ENCODE peak calls at places on chromosomes 1 and 21, in four cellular contexts. One of them, this sample, is unnamed.

GRCh38 chr1:116138277-116138792 is 27.1 kb downstream of the MAB21L3 start:
- DNase-seq in thyroid gland: no peak
- DNase-seq in thoracic aorta: no peak
- DNase-seq in brain microvascular endothelial cell: no peak
- DNase-seq in this sample: no peak

GRCh38 chr1:66598670-66599069 is 64.7 kb downstream of the SGIP1 start:
- DNase-seq in brain microvascular endothelial cell: peak
- DNase-seq in thyroid gland: no peak
- DNase-seq in thoracic aorta: no peak
- DNase-seq in this sample: no peak

GRCh38 chr1:174414205-174414604 is 33.6 kb upstream of the GPR52 start:
- DNase-seq in thyroid gland: no peak
- DNase-seq in thoracic aorta: no peak
- DNase-seq in brain microvascular endothelial cell: no peak
- DNase-seq in this sample: no peak

GRCh38 chr1:19329188-19329587 is 17.1 kb downstream of the SLC66A1 start:
- DNase-seq in brain microvascular endothelial cell: no peak
- DNase-seq in thyroid gland: no peak
- DNase-seq in thoracic aorta: no peak
- DNase-seq in this sample: no peak

GRCh38 chr1:222310830-222311229 is 237.1 kb downstream of the HHIPL2 start:
- DNase-seq in brain microvascular endothelial cell: no peak
- DNase-seq in thoracic aorta: no peak
- DNase-seq in thyroid gland: no peak
- DNase-seq in this sample: no peak

GRCh38 chr1:151145158-151146071 is 1.0 kb downstream of the SEMA6C start:
- DNase-seq in thoracic aorta: no peak
- DNase-seq in thyroid gland: peak
- DNase-seq in brain microvascular endothelial cell: peak
- DNase-seq in this sample: no peak

GRCh38 chr1:53639251-53639721 is 99.7 kb downstream of the GLIS1 start:
- DNase-seq in brain microvascular endothelial cell: no peak
- DNase-seq in thoracic aorta: no peak
- DNase-seq in thyroid gland: no peak
- DNase-seq in this sample: no peak

GRCh38 chr1:84356881-84357280 is 41.4 kb upstream of the DNASE2B start:
- DNase-seq in brain microvascular endothelial cell: no peak
- DNase-seq in thoracic aorta: no peak
- DNase-seq in thyroid gland: no peak
- DNase-seq in this sample: no peak

GRCh38 chr1:214472362-214472761 is 79.0 kb downstream of the PTPN14 start:
- DNase-seq in brain microvascular endothelial cell: no peak
- DNase-seq in thyroid gland: no peak
- DNase-seq in thoracic aorta: no peak
- DNase-seq in this sample: no peak

GRCh38 chr1:78070758-78071157 is 25.0 kb downstream of the GIPC2 start:
- DNase-seq in thoracic aorta: no peak
- DNase-seq in thyroid gland: no peak
- DNase-seq in brain microvascular endothelial cell: peak
- DNase-seq in this sample: no peak

GRCh38 chr1:36728846-36729245 is 246.1 kb upstream of the CSF3R start:
- DNase-seq in brain microvascular endothelial cell: no peak
- DNase-seq in thoracic aorta: no peak
- DNase-seq in thyroid gland: no peak
- DNase-seq in this sample: no peak

GRCh38 chr21:31343680-31344480 is at the start of gene TIAM1:
- DNase-seq in thoracic aorta: peak
- DNase-seq in brain microvascular endothelial cell: peak
- DNase-seq in thyroid gland: peak
- DNase-seq in this sample: no peak

GRCh38 chr1:219342836-219343235 is 169.2 kb downstream of the LYPLAL1 start:
- DNase-seq in brain microvascular endothelial cell: no peak
- DNase-seq in thoracic aorta: no peak
- DNase-seq in thyroid gland: no peak
- DNase-seq in this sample: no peak

GRCh38 chr1:167305705-167306277 is 85.1 kb downstream of the POU2F1 start:
- DNase-seq in thoracic aorta: no peak
- DNase-seq in brain microvascular endothelial cell: no peak
- DNase-seq in thyroid gland: no peak
- DNase-seq in this sample: no peak

GRCh38 chr1:53580739-53581475 is 121.7 kb downstream of the DMRTB1 start:
- DNase-seq in brain microvascular endothelial cell: no peak
- DNase-seq in thoracic aorta: no peak
- DNase-seq in thyroid gland: no peak
- DNase-seq in this sample: no peak

DNA sequence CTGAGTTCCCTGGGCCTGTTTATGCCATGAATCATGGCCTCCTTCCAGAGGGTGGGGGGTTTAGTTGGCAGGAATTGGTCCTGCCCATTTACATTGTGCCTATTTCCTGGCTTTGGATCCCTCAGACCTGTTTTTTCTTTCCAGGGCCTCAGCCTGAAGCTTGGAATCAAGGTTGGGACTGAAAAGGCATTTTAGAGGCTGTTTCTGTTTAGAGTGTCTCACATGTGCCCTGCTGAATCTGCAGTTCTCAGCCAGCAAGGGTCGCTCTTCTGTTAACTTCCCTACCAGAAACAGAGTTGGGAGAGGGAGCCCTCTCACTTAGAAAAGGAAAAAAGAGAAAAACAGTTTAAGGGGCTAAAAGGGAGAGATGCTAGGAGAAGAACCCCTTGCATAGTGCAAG is 191.1 kb downstream of the PTPRC start:
- DNase-seq in brain microvascular endothelial cell: no peak
- DNase-seq in thyroid gland: no peak
- DNase-seq in thoracic aorta: no peak
- DNase-seq in this sample: no peak
- TF ChIP-seq CTCF in brain microvascular endothelial cell: peak
- TF ChIP-seq CTCF in thyroid gland: no peak
- TF ChIP-seq CTCF in thoracic aorta: no peak
- TF ChIP-seq CTCF in this sample: no peak

DNA sequence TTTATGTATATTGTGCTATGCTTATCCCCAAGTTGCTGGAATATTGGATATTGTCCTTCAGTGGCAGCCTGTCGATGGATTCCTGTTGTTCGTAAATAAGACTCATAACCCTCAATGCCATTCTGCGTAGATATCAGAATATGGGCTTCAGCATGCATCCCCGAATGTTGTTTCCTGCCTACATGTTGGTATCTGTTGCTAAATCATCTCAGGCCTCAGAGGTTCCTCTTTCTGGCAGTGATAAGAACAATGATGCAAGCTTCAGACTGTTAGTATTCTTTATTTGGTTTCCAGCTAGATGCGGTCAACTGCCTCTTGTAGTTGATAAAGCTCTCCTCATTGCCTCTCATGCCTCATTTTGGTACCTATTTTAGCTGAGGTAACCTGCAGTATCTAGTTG is 2082.6 kb downstream of the MRPL39 start:
- DNase-seq in thyroid gland: no peak
- DNase-seq in brain microvascular endothelial cell: no peak
- DNase-seq in thoracic aorta: no peak
- DNase-seq in this sample: no peak
- H3K4me3 ChIP-seq in thyroid gland: no peak
- H3K4me3 ChIP-seq in brain microvascular endothelial cell: no peak
- H3K4me3 ChIP-seq in thoracic aorta: no peak
- H3K4me3 ChIP-seq in this sample: no peak

GRCh38 chr1:177431123-177431522 is 260.4 kb downstream of the BRINP2 start:
- DNase-seq in thoracic aorta: no peak
- DNase-seq in brain microvascular endothelial cell: no peak
- DNase-seq in thyroid gland: no peak
- DNase-seq in this sample: no peak

GRCh38 chr1:177429234-177429633 is 258.5 kb downstream of the BRINP2 start:
- DNase-seq in thyroid gland: no peak
- DNase-seq in brain microvascular endothelial cell: no peak
- DNase-seq in thoracic aorta: no peak
- DNase-seq in this sample: no peak

GRCh38 chr1:177432897-177433296 is 262.1 kb downstream of the BRINP2 start:
- DNase-seq in thoracic aorta: no peak
- DNase-seq in thyroid gland: no peak
- DNase-seq in brain microvascular endothelial cell: no peak
- DNase-seq in this sample: no peak
- TF ChIP-seq CTCF in thoracic aorta: no peak
- TF ChIP-seq CTCF in thyroid gland: no peak
- TF ChIP-seq CTCF in brain microvascular endothelial cell: peak
- TF ChIP-seq CTCF in this sample: no peak

DNA sequence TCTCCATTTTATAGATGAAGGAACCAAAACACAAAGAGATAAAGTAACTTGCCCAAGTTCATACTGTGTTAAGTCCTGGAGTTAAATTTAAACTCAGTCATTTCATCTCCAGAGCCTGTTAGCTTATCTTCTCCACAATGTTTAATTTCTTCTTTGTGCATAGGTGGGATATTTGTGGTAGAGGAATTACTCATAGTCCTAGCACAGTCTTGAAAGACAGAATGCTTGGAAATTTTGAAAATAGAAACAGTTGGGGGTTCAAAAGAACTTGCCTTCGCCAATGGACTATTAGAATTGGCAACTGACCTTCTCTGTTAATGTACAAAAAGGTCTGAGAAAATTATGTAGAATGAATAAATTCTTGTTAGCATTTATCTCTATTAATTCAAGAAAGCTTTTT is 832.0 kb upstream of the PRMT6 start:
- DNase-seq in thoracic aorta: no peak
- DNase-seq in brain microvascular endothelial cell: no peak
- DNase-seq in thyroid gland: no peak
- DNase-seq in this sample: no peak
- H3K4me3 ChIP-seq in thoracic aorta: no peak
- H3K4me3 ChIP-seq in brain microvascular endothelial cell: no peak
- H3K4me3 ChIP-seq in thyroid gland: no peak
- H3K4me3 ChIP-seq in this sample: no peak

GRCh38 chr1:206116191-206116872 is 856 bp downstream of the AVPR1B start:
- DNase-seq in thoracic aorta: no peak
- DNase-seq in brain microvascular endothelial cell: no peak
- DNase-seq in thyroid gland: no peak
- DNase-seq in this sample: no peak

GRCh38 chr1:206114692-206115430 is 2.3 kb downstream of the AVPR1B start:
- DNase-seq in thoracic aorta: no peak
- DNase-seq in thyroid gland: no peak
- DNase-seq in brain microvascular endothelial cell: no peak
- DNase-seq in this sample: no peak

GRCh38 chr1:206116873-206117150 is 376 bp downstream of the AVPR1B start:
- DNase-seq in thyroid gland: no peak
- DNase-seq in thoracic aorta: no peak
- DNase-seq in brain microvascular endothelial cell: no peak
- DNase-seq in this sample: no peak

GRCh38 chr1:206115791-206116190 is 1.4 kb downstream of the AVPR1B start:
- DNase-seq in thyroid gland: no peak
- DNase-seq in brain microvascular endothelial cell: no peak
- DNase-seq in thoracic aorta: no peak
- DNase-seq in this sample: no peak

DNA sequence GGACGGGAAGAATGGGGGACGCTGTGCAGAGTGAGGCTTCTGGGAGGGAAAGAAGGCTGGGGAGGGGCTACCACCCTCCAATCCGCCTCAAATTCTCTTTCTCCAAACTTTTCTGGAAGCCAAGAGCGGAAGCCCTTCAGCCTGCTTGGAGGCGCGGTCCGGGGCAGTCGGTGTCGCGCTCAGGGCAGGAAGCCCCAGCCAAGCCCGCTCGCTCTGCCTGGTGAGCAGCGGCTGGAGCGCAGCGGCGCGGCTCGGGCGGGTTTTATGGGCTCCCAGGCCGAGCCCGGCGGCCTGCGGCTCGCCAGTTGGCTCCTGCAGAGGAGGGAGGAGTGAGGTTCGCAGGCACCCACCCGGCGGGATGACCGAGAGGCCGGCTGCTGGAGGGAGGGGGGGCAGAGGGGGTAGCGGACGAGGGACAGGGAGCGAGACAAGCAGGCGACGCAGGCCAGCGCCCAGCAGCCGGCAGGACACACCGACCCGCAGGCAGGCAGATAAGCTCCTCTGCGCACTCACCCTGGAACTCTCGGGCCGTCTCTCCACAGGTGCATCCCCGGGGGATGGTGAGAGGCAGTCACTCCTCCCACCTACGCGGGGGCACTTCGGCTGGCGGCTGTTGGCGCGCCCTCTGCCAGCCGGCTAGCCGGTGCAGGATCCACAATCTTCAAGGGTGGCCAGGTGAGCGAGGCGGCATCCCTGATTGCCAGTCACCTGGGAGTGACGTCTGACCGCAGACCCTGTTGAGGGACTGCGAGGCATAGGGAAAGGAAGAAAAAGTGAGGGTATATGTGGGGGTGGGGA is at the start of gene AVPR1B:
- DNase-seq in thyroid gland: peak
- DNase-seq in thoracic aorta: no peak
- DNase-seq in brain microvascular endothelial cell: peak
- DNase-seq in this sample: no peak
- TF ChIP-seq CTCF in thyroid gland: no peak
- TF ChIP-seq CTCF in thoracic aorta: no peak
- TF ChIP-seq CTCF in brain microvascular endothelial cell: no peak
- TF ChIP-seq CTCF in this sample: no peak

GRCh38 chr1:24139159-24139489 is 3.8 kb downstream of the IL22RA1 start:
- DNase-seq in brain microvascular endothelial cell: no peak
- DNase-seq in thyroid gland: no peak
- DNase-seq in thoracic aorta: no peak
- DNase-seq in this sample: no peak

GRCh38 chr1:24140741-24141181 is 2.2 kb downstream of the IL22RA1 start:
- DNase-seq in brain microvascular endothelial cell: no peak
- DNase-seq in thyroid gland: no peak
- DNase-seq in thoracic aorta: no peak
- DNase-seq in this sample: no peak

GRCh38 chr1:24139846-24140425 is 3.0 kb downstream of the IL22RA1 start:
- DNase-seq in thyroid gland: no peak
- DNase-seq in brain microvascular endothelial cell: no peak
- DNase-seq in thoracic aorta: no peak
- DNase-seq in this sample: no peak

GRCh38 chr1:24141311-24141997 is 1.5 kb downstream of the IL22RA1 start:
- DNase-seq in thyroid gland: no peak
- DNase-seq in brain microvascular endothelial cell: no peak
- DNase-seq in thoracic aorta: no peak
- DNase-seq in this sample: no peak

DNA sequence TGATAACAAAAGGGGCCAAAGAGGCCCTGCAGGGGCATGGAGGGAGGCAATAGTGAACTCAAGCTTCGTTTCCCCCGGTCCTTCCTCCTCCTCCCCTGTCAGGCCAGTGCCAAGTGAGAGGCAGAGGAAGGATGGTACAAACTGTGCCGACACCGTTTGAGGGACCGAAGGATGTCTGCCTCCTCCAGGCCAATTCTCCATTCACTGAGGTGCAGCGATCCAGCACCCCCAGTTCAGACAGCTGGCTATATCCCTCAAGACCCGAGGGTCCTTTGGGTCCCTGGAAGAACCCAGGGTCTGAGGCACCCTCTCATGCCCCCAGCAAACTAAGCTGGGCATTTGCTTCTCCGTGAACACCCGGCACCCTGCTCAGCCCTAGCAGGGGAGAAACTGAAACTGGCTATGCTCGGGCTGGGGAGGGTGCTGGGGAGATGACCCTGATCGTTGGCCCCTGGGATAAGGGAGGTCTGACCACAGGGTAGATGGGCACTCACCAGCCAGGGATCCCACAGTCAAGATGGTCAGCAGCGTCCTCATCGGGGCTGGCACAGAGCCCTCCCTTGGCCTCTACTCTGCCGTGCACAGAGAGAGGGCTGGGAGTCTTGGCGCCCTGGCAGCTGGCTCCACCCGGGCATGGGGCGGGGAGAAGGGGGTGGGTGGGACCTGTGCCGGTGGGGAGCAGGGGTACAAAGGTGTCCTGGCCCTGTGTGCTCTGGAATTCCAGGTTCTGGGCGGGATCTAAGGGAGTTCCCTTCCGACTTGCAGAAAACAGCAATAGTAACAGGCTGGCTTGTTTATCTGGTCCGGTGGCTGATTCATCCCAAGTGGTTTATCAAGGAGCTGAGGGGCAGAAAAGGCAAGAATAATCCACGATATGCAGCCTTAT is at the start of gene IL22RA1:
- DNase-seq in thoracic aorta: no peak
- DNase-seq in thyroid gland: peak
- DNase-seq in brain microvascular endothelial cell: peak
- DNase-seq in this sample: no peak
- H3K4me3 ChIP-seq in thoracic aorta: peak
- H3K4me3 ChIP-seq in thyroid gland: peak
- H3K4me3 ChIP-seq in brain microvascular endothelial cell: no peak
- H3K4me3 ChIP-seq in this sample: peak

This sample was measured in esophagus squamous epithelium.